ENCODE peak calls at places on chromosomes 1 and 21, in six cellular contexts. One of them, this sample, is unnamed.

GRCh38 chr1:75632350-75632949 is 21.5 kb upstream of the SLC44A5 start:
- DNase-seq in stimulated activated CD4-positive, alpha-beta T cell treated with anti-CD3 and anti-CD28 coated beads, Interleukin-4, amount 100 ng/mL, for 4 hours: no peak
- DNase-seq in activated CD4-positive, alpha-beta T cell treated with anti-CD3 and anti-CD28 coated beads for 48 hours: no peak
- DNase-seq in activated CD8-positive, alpha-beta memory T cell treated with anti-CD3 and anti-CD28 coated beads for 1 hour: no peak
- DNase-seq in AG09319: peak; percentile 15
- DNase-seq in upper lobe of right lung: no peak
- DNase-seq in this sample: no peak

GRCh38 chr1:26922201-26922729 is 722 bp downstream of the NUDC start:
- DNase-seq in stimulated activated CD4-positive, alpha-beta T cell treated with anti-CD3 and anti-CD28 coated beads, Interleukin-4, amount 100 ng/mL, for 4 hours: peak; percentile 15
- DNase-seq in activated CD4-positive, alpha-beta T cell treated with anti-CD3 and anti-CD28 coated beads for 48 hours: no peak
- DNase-seq in activated CD8-positive, alpha-beta memory T cell treated with anti-CD3 and anti-CD28 coated beads for 1 hour: no peak
- DNase-seq in AG09319: no peak
- DNase-seq in upper lobe of right lung: no peak
- DNase-seq in this sample: no peak

GRCh38 chr1:150688786-150689185 is 8.2 kb downstream of the GOLPH3L start:
- DNase-seq in stimulated activated CD4-positive, alpha-beta T cell treated with anti-CD3 and anti-CD28 coated beads, Interleukin-4, amount 100 ng/mL, for 4 hours: no peak
- DNase-seq in activated CD4-positive, alpha-beta T cell treated with anti-CD3 and anti-CD28 coated beads for 48 hours: no peak
- DNase-seq in activated CD8-positive, alpha-beta memory T cell treated with anti-CD3 and anti-CD28 coated beads for 1 hour: no peak
- DNase-seq in AG09319: no peak
- DNase-seq in upper lobe of right lung: no peak
- DNase-seq in this sample: no peak

GRCh38 chr1:58929667-58930325 is 145.9 kb upstream of the JUN start:
- DNase-seq in stimulated activated CD4-positive, alpha-beta T cell treated with anti-CD3 and anti-CD28 coated beads, Interleukin-4, amount 100 ng/mL, for 4 hours: peak; percentile 91
- DNase-seq in activated CD4-positive, alpha-beta T cell treated with anti-CD3 and anti-CD28 coated beads for 48 hours: peak; percentile 63
- DNase-seq in activated CD8-positive, alpha-beta memory T cell treated with anti-CD3 and anti-CD28 coated beads for 1 hour: peak; percentile 58
- DNase-seq in AG09319: no peak
- DNase-seq in upper lobe of right lung: no peak
- DNase-seq in this sample: peak; percentile 68

GRCh38 chr1:244180256-244180655 is 129.2 kb downstream of the ZBTB18 start:
- DNase-seq in stimulated activated CD4-positive, alpha-beta T cell treated with anti-CD3 and anti-CD28 coated beads, Interleukin-4, amount 100 ng/mL, for 4 hours: no peak
- DNase-seq in activated CD4-positive, alpha-beta T cell treated with anti-CD3 and anti-CD28 coated beads for 48 hours: no peak
- DNase-seq in activated CD8-positive, alpha-beta memory T cell treated with anti-CD3 and anti-CD28 coated beads for 1 hour: no peak
- DNase-seq in AG09319: no peak
- DNase-seq in upper lobe of right lung: no peak
- DNase-seq in this sample: no peak

GRCh38 chr1:154791292-154792278 is 78.5 kb downstream of the KCNN3 start:
- DNase-seq in stimulated activated CD4-positive, alpha-beta T cell treated with anti-CD3 and anti-CD28 coated beads, Interleukin-4, amount 100 ng/mL, for 4 hours: peak; percentile 85
- DNase-seq in activated CD4-positive, alpha-beta T cell treated with anti-CD3 and anti-CD28 coated beads for 48 hours: peak; percentile 84
- DNase-seq in activated CD8-positive, alpha-beta memory T cell treated with anti-CD3 and anti-CD28 coated beads for 1 hour: peak; percentile 78
- DNase-seq in AG09319: no peak
- DNase-seq in upper lobe of right lung: no peak
- DNase-seq in this sample: peak; percentile 55

GRCh38 chr21:38761531-38761930 is 44.2 kb upstream of the ETS2 start:
- DNase-seq in stimulated activated CD4-positive, alpha-beta T cell treated with anti-CD3 and anti-CD28 coated beads, Interleukin-4, amount 100 ng/mL, for 4 hours: no peak
- DNase-seq in activated CD4-positive, alpha-beta T cell treated with anti-CD3 and anti-CD28 coated beads for 48 hours: no peak
- DNase-seq in activated CD8-positive, alpha-beta memory T cell treated with anti-CD3 and anti-CD28 coated beads for 1 hour: no peak
- DNase-seq in AG09319: no peak
- DNase-seq in upper lobe of right lung: no peak
- DNase-seq in this sample: no peak

GRCh38 chr1:228015276-228016180 is 8.7 kb downstream of the WNT3A start:
- DNase-seq in stimulated activated CD4-positive, alpha-beta T cell treated with anti-CD3 and anti-CD28 coated beads, Interleukin-4, amount 100 ng/mL, for 4 hours: no peak
- DNase-seq in activated CD4-positive, alpha-beta T cell treated with anti-CD3 and anti-CD28 coated beads for 48 hours: no peak
- DNase-seq in activated CD8-positive, alpha-beta memory T cell treated with anti-CD3 and anti-CD28 coated beads for 1 hour: no peak
- DNase-seq in AG09319: no peak
- DNase-seq in upper lobe of right lung: peak; percentile 47
- DNase-seq in this sample: no peak

GRCh38 chr1:198681831-198682756 is 43.3 kb downstream of the PTPRC start:
- DNase-seq in stimulated activated CD4-positive, alpha-beta T cell treated with anti-CD3 and anti-CD28 coated beads, Interleukin-4, amount 100 ng/mL, for 4 hours: peak; percentile 85
- DNase-seq in activated CD4-positive, alpha-beta T cell treated with anti-CD3 and anti-CD28 coated beads for 48 hours: peak; percentile 83
- DNase-seq in activated CD8-positive, alpha-beta memory T cell treated with anti-CD3 and anti-CD28 coated beads for 1 hour: peak; percentile 68
- DNase-seq in AG09319: peak; percentile 53
- DNase-seq in upper lobe of right lung: peak; percentile 67
- DNase-seq in this sample: peak; percentile 65

GRCh38 chr1:155451199-155451598 is 111.4 kb downstream of the ASH1L start:
- DNase-seq in stimulated activated CD4-positive, alpha-beta T cell treated with anti-CD3 and anti-CD28 coated beads, Interleukin-4, amount 100 ng/mL, for 4 hours: no peak
- DNase-seq in activated CD4-positive, alpha-beta T cell treated with anti-CD3 and anti-CD28 coated beads for 48 hours: no peak
- DNase-seq in activated CD8-positive, alpha-beta memory T cell treated with anti-CD3 and anti-CD28 coated beads for 1 hour: no peak
- DNase-seq in AG09319: no peak
- DNase-seq in upper lobe of right lung: no peak
- DNase-seq in this sample: no peak

GRCh38 chr1:209597496-209597895 is 14.0 kb downstream of the CAMK1G start:
- DNase-seq in stimulated activated CD4-positive, alpha-beta T cell treated with anti-CD3 and anti-CD28 coated beads, Interleukin-4, amount 100 ng/mL, for 4 hours: no peak
- DNase-seq in activated CD4-positive, alpha-beta T cell treated with anti-CD3 and anti-CD28 coated beads for 48 hours: no peak
- DNase-seq in activated CD8-positive, alpha-beta memory T cell treated with anti-CD3 and anti-CD28 coated beads for 1 hour: no peak
- DNase-seq in AG09319: no peak
- DNase-seq in upper lobe of right lung: no peak
- DNase-seq in this sample: no peak

GRCh38 chr1:225577243-225577642 is 75.7 kb downstream of the ENAH start:
- DNase-seq in stimulated activated CD4-positive, alpha-beta T cell treated with anti-CD3 and anti-CD28 coated beads, Interleukin-4, amount 100 ng/mL, for 4 hours: no peak
- DNase-seq in activated CD4-positive, alpha-beta T cell treated with anti-CD3 and anti-CD28 coated beads for 48 hours: no peak
- DNase-seq in activated CD8-positive, alpha-beta memory T cell treated with anti-CD3 and anti-CD28 coated beads for 1 hour: no peak
- DNase-seq in AG09319: no peak
- DNase-seq in upper lobe of right lung: no peak
- DNase-seq in this sample: no peak

GRCh38 chr1:180295999-180296398 is 65.9 kb downstream of the LHX4 start:
- DNase-seq in stimulated activated CD4-positive, alpha-beta T cell treated with anti-CD3 and anti-CD28 coated beads, Interleukin-4, amount 100 ng/mL, for 4 hours: no peak
- DNase-seq in activated CD4-positive, alpha-beta T cell treated with anti-CD3 and anti-CD28 coated beads for 48 hours: no peak
- DNase-seq in activated CD8-positive, alpha-beta memory T cell treated with anti-CD3 and anti-CD28 coated beads for 1 hour: no peak
- DNase-seq in AG09319: no peak
- DNase-seq in upper lobe of right lung: no peak
- DNase-seq in this sample: no peak